ENCODE peak calls at places on chromosomes 4 and X, in four cellular contexts. E is K562, Q is A549, N is HepG2. V is an unnamed sample.

GRCh38 chr4:116618638-116619037 is 466.7 kb downstream of the TRAM1L1 start:
- DNase-seq in E (no peak), Q (no peak), N (no peak), V (no peak)

GRCh38 chr4:18582841-18583240 is 561.3 kb upstream of the LCORL start:
- DNase-seq in E (no peak), Q (no peak), N (no peak), V (no peak)

GRCh38 chr4:78863254-78863869 is 75.9 kb downstream of the PAQR3 start:
- DNase-seq in E (no peak), Q (no peak), N (no peak), V (no peak)

GRCh38 chr4:86895692-86896488 is 3.7 kb upstream of the C4orf36 start:
- DNase-seq in E (peak; percentile 52), Q (peak; percentile 22), N (peak; percentile 71), V (peak; percentile 77)

GRCh38 chr4:187204389-187204920 is 480.8 kb upstream of the FAT1 start:
- DNase-seq in E (no peak), Q (no peak), N (peak; percentile 71), V (peak; percentile 12)

GRCh38 chrX:57227691-57228090 is 58.8 kb upstream of the FAAH2 start:
- DNase-seq in E (no peak), Q (no peak), N (no peak), V (no peak)

GRCh38 chr4:163233321-163233720 is 66.6 kb upstream of the NAF1 start:
- DNase-seq in E (no peak), Q (no peak), N (no peak), V (no peak)

GRCh38 chr4:155879767-155880166 is 13.7 kb upstream of the ASIC5 start:
- DNase-seq in E (no peak), Q (no peak), N (no peak), V (no peak)

GRCh38 chr4:95027906-95028618 is 270.3 kb downstream of the BMPR1B start:
- DNase-seq in E (no peak), Q (no peak), N (no peak), V (no peak)

DNA sequence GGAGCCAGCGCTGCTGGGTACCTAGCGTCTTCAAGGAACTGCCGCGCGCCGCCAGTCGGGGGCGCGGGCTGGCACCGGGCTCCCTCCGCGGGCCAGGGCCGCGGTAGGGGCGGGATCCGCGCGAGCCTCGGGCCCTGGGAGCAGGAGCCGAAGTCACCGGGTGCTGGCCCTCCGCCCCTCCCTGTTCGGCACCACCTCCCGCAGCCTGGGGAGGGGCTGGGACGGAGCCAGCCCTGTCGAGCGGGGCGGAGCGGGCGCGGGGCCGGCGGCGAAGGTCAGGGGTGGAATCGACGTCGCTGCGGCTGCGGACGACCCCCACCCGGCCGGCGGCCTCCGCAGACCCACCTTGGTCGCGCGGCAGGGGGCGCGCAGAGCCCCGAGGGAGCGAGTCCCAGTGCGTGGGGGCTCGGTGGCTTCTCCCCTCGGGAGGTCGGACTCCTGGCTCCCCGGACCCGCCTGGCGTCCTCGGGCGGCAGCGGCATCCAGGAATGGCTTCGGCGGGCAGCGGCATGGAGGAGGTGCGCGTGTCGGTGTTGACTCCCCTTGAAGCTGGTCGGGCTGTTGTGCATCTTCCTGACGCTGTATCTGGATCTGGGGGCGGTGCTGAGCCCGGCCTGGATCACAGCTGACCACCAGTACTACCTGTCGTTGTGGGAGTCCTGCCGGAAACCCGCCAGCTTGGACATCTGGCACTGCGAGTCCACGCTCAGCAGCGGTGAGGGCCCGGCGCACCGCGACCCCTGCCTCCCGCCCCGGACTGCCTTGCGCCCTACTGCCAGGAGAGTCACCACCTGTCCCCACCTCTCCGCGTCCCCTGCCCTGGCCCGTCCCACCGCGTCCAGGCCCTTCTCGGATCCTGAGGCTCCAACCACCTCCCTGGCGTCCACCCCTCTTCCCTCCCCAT is 50.5 kb upstream of the FAM47C start:
- DNase-seq in E (no peak), Q (peak; percentile 21), N (no peak), V (no peak)
- TF ChIP-seq MAZ in E (no peak), Q (no peak), N (no peak), V (no peak)

DNA sequence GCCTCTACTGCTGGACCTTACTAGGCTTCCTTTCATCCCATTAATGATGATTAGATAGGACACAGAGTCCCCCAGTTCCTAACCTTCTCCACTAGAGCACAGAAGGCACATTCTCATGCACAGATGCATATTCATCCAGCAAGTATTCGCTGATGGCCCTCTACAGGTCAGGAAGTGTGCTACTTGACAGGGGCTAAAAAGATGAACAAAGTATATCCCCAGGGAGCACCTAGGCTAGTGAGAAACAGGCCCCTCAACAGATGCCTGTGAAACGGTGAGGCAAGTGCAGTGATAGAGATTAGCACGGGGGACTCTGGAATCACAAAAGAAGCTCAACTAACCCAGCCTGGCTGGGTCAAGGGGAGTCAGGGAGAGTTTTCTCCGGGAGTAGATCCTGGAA is 95.8 kb downstream of the MGST2 start:
- DNase-seq in E (peak; percentile 22), Q (peak; percentile 18), N (peak; percentile 82), V (peak; percentile 23)
- TF ChIP-seq MAZ in E (no peak), Q (no peak), N (no peak), V (no peak)

GRCh38 chr4:128271551-128271950 is 16.1 kb downstream of the PGRMC2 start:
- DNase-seq in E (no peak), Q (no peak), N (no peak), V (no peak)
- TF ChIP-seq MAZ in E (no peak), Q (no peak), N (no peak), V (no peak)

GRCh38 chrX:19643203-19643602 is 127.9 kb upstream of the MAP3K15 start:
- DNase-seq in E (no peak), Q (no peak), N (no peak), V (no peak)
- TF ChIP-seq MAZ in E (no peak), Q (no peak), N (no peak), V (no peak)

GRCh38 chr4:121952290-121952689 is 430 bp upstream of the TRPC3 start:
- DNase-seq in E (no peak), Q (no peak), N (no peak), V (no peak)

GRCh38 chr4:121950212-121950679 is 1.6 kb downstream of the TRPC3 start:
- DNase-seq in E (peak; percentile 79), Q (peak; percentile 54), N (peak; percentile 20), V (peak; percentile 69)

GRCh38 chr4:121950680-121951569 is 935 bp downstream of the TRPC3 start:
- DNase-seq in E (peak; percentile 11), Q (peak; percentile 13), N (no peak), V (peak; percentile 18)

GRCh38 chr4:121953860-121954259 is 2.0 kb upstream of the TRPC3 start:
- DNase-seq in E (no peak), Q (no peak), N (no peak), V (no peak)

DNA sequence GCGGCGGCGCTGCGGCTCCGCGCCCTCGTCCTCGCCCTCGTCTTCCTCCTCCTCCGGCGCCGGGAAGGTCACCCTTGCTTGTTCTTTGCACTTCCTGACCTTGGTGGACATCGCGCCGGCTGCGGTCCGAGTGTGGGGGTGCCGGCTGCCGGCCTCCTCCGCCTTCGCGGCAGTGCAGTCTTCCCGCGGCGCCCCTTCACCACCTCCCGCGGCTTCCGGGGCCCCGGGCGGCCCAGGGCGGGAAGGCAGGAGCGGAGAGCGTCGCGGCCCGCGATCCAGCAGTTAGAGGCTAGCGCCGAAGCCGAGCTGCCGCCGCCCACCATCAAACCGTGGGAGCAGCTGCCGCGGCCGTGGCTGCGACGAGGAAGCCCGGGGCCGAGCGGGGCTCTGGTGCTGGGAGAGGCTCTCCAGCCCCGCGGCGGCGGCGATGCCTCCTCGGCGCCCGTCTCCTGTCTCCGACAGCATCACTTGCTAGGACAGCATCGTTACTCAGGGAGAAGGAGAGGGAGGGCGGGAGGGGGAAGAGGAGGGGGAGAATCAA is at the start of gene TRPC3:
- DNase-seq in E (peak; percentile 45), Q (no peak), N (no peak), V (peak; percentile 25)
- TF ChIP-seq MAZ in E (no peak), Q (no peak), N (no peak), V (no peak)

GRCh38 chr4:119536572-119537528 is 91.8 kb downstream of the PDE5A start:
- DNase-seq in E (no peak), Q (no peak), N (no peak), V (peak; percentile 82)
- TF ChIP-seq MAZ in E (no peak), Q (no peak), N (no peak), V (no peak)

GRCh38 chr4:13933163-13933562 is 305.6 kb upstream of the BOD1L1 start:
- DNase-seq in E (no peak), Q (no peak), N (no peak), V (peak; percentile 77)
- TF ChIP-seq MAZ in E (no peak), Q (no peak), N (no peak), V (peak; percentile 32)

V was measured in IMR-90.